ENCODE peak calls at places on chromosomes 3 and 15, in five cellular contexts. H, U, Z, V and F are unnamed samples.

GRCh38 chr3:68972358-68972979 is 40.1 kb upstream of the TAFA4 start:
- DNase-seq in H (peak; percentile 85), U (peak; percentile 47), Z (no peak), V (peak; percentile 71), F (peak; percentile 22)

GRCh38 chr15:96428742-96429141 is 98.2 kb downstream of the NR2F2 start:
- DNase-seq in H (no peak), U (peak; percentile 78), Z (no peak), V (peak; percentile 97), F (peak; percentile 83)

GRCh38 chr3:69906351-69906966 is 93.1 kb upstream of the SAMMSON start:
- DNase-seq in H (no peak), U (peak; percentile 3), Z (no peak), V (no peak), F (no peak)

GRCh38 chr3:101850327-101851048 is 1.2 kb downstream of the NFKBIZ start:
- DNase-seq in H (no peak), U (peak; percentile 57), Z (no peak), V (peak; percentile 81), F (peak; percentile 60)

GRCh38 chr3:73228425-73228824 is 167.0 kb downstream of the EBLN2 start:
- DNase-seq in H (no peak), U (no peak), Z (peak; percentile 49), V (peak; percentile 96), F (no peak)

GRCh38 chr3:3927965-3928364 is 128.7 kb downstream of the LRRN1 start:
- DNase-seq in H (no peak), U (no peak), Z (no peak), V (no peak), F (no peak)

GRCh38 chr3:16181361-16181760 is 6.9 kb downstream of the GALNT15 start:
- DNase-seq in H (no peak), U (no peak), Z (no peak), V (peak; percentile 93), F (no peak)

GRCh38 chr3:170470063-170471006 is 51.7 kb downstream of the CLDN11 start:
- DNase-seq in H (peak; percentile 26), U (no peak), Z (no peak), V (peak; percentile 60), F (no peak)

GRCh38 chr15:52180196-52180835 is 10.9 kb downstream of the GNB5 start:
- DNase-seq in H (peak; percentile 54), U (no peak), Z (no peak), V (peak; percentile 7), F (no peak)

GRCh38 chr3:44712455-44713075 is at the start of gene ZNF502:
- DNase-seq in H (peak; percentile 74), U (no peak), Z (no peak), V (peak; percentile 94), F (peak; percentile 69)

GRCh38 chr3:127424766-127425504 is 137.1 kb upstream of the PRR20G start:
- DNase-seq in H (peak; percentile 45), U (no peak), Z (no peak), V (no peak), F (no peak)

GRCh38 chr3:170999737-171000242 is 26.7 kb downstream of the SLC2A2 start:
- DNase-seq in H (no peak), U (peak; percentile 94), Z (peak; percentile 83), V (peak; percentile 64), F (peak; percentile 95)

DNA sequence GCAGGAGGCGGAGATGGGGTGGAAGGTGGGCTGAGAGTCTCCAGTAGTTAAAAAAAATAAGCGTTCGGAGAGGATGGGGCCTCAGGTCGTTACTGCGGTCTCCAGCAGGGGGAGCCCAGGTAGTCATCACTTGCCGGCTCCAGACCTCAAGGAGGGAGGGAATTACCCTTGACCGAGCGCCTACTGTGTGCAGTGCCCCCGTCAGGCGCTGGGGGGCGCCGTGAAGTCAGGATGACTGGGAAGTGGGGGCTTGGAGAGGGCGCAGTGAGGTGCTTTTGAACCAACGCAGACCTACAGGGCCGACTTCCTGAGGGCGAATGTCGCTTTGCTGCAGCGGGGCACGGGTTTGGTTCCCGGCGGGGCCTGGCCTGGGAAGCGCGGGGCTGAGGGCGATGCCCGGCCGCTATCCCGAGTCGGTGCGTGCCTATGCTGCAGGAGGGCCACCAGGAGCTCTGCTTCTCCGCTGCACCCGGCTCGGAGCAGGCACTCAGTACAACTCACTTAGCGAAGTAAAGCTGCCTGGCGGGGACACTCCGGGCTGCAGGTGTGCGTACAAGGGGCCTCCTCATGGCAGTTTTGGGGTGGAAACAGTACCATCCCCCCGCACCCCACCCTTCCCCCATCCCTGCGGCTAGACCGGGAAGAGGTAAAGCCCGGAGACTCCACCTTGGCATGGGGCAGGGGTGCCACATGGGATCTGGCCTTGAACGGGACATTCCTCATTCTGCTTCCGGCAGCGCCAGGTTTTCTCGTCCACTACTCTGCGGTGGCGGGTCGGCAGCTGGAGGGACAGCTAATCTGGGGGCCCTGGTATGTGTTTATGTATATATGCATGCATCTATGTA is 79.8 kb downstream of the RHCG start:
- DNase-seq in H (peak; percentile 100), U (peak; percentile 77), Z (peak; percentile 46), V (peak; percentile 83), F (peak; percentile 56)
- TF ChIP-seq EZH2 in H (peak; percentile 65), U (no peak), Z (peak; percentile 77), V (peak; percentile 38), F (no peak)

DNA sequence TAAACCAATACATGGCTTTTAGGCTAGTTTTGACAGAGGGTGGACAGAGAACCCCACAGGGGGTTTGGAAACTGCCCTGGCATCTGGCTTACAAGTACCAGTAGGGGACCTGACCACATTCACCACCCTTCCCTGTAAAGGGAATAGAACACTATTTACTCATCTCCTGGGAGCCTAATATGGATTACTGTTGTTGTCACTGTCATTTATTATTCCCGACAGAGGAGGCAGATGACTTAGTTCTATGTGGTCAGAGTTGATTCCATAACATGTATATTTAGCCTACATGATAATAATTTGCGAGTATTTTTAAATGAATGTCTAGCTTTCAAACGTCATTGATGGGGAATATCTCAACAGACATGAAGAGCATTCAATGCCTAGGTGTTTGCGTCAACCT is 15.9 kb downstream of the ZBTB38 start:
- DNase-seq in H (no peak), U (no peak), Z (no peak), V (peak; percentile 73), F (no peak)
- H3K4me2 ChIP-seq in H (no peak overlapping the region), U (no peak overlapping the region), Z (peak overlapping the region; percentile 92), V (peak overlapping the region; percentile 93), F (no peak overlapping the region)

DNA sequence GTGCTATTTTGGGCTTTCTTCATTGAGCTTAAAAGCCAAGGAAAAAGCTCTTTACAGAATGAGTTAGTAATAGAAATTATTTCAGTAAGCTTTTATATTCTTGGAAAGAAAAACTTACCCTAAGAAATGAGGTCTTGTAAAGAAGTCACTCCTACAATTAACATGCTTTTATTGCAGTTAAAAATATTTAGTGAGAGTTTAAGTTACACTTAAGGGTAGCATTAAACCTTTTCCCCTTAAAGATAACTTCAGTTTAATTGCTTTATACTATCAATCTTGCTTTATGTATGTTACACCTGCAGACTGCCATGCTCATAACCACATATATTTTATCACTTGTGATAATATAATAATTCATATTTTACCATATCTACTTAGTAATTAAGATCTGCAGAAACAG is 426.2 kb downstream of the PLCL2 start:
- DNase-seq in H (no peak), U (no peak), Z (no peak), V (no peak), F (no peak)
- TF ChIP-seq EZH2 in H (no peak), U (no peak), Z (no peak), V (no peak), F (no peak)

DNA sequence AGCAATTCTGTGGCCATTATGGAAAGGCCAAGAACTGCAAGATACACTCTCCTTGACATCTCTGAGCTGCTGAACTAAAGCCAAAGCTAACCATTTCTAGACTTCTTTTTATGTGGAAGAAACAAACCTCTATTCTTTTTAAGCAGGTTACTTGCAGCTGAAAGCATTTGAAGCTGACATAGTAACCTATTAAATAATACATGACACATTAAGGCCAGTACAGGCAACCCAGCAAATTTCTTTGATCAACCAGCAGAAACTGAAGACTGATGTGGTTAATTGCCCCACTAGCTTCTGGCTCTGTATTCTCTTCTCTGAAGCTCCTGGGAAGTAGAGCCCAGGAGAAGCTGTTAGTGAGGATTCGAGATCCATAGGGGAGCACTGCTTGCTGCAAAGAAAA is 17.4 kb downstream of the FHIT start:
- DNase-seq in H (no peak), U (no peak), Z (no peak), V (no peak), F (no peak)
- H3K4me2 ChIP-seq in H (no peak overlapping the region), U (no peak overlapping the region), Z (no peak overlapping the region), V (no peak overlapping the region), F (no peak overlapping the region)

DNA sequence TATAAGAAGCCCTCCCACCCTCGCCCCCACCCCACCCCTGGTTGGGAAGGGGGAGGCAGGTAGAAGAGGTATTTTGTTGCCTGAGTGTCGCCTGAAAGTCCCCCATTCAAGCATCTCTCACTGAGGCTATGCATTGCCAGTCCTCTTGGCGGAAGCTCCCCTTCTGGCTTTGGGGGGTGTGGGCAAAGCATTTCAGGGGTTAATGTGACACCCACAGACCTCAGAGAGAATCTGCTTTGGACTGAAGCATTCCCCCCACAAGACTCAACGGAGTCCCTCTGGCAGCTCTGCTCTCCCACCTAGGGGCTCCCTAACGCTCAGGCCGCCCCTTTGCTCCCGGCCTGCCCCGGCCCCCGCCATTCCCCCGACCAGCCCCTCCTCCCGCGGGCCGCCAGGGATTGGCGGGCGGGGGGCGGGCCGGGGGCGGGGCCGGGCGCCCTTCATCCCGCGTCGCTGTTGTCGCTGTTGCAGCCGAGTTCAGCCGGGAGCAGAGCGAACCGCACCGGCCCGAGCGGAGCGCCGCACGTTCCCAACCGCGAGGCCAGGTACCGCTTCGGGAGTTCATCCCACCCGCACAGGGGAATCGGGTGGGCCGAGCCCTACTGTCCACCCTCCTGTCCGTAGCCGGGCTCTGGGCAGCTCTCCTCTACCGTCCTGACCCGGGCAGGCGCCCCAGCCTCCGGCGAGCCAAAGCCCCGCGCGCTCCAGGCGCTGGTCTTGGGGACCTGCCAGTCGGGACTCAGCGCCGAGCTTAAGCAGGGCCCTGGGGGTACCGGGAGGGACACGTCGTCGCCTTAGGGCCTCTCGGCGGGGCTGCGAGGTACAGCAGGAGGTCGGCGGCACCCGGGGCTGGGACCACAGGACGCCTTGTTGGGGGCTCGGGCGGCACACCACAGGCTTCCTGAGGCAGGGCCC is at the start of gene SLC38A3:
- DNase-seq in H (peak; percentile 82), U (no peak), Z (no peak), V (peak; percentile 29), F (no peak)
- TF ChIP-seq EZH2 in H (no peak), U (no peak), Z (peak; percentile 83), V (no peak), F (no peak)